ENCODE peak calls at places on chromosome 14, in six cellular contexts. H, V, B, X, M and K are unnamed samples.

GRCh38 chr14:22630066-22630465 is 14.1 kb downstream of the OR6J1 start:
- DNase-seq in H (no peak), V (no peak), B (no peak), X (no peak), M (no peak), K (no peak)

GRCh38 chr14:85479306-85479705 is 50.6 kb upstream of the FLRT2 start:
- DNase-seq in H (no peak), V (no peak), B (no peak), X (no peak), M (no peak), K (no peak)

GRCh38 chr14:85483037-85483436 is 46.9 kb upstream of the FLRT2 start:
- DNase-seq in H (no peak), V (no peak), B (no peak), X (no peak), M (no peak), K (no peak)

GRCh38 chr14:91046488-91047072 is 13.9 kb downstream of the RPS6KA5 start:
- DNase-seq in H (no peak), V (no peak), B (no peak), X (no peak), M (no peak), K (no peak)

GRCh38 chr14:85572845-85573244 is 42.9 kb downstream of the FLRT2 start:
- DNase-seq in H (no peak), V (no peak), B (no peak), X (peak; percentile 85), M (no peak), K (peak; percentile 87)

GRCh38 chr14:68473794-68474193 is 319.1 kb downstream of the ZFP36L1 start:
- DNase-seq in H (no peak), V (no peak), B (no peak), X (no peak), M (no peak), K (peak; percentile 44)

GRCh38 chr14:96949594-96949993 is 152.4 kb downstream of the VRK1 start:
- DNase-seq in H (no peak), V (no peak), B (no peak), X (no peak), M (no peak), K (no peak)

GRCh38 chr14:69891422-69891821 is 12.2 kb downstream of the SMOC1 start:
- DNase-seq in H (no peak), V (no peak), B (no peak), X (no peak), M (no peak), K (no peak)